ENCODE peak calls at places on chromosomes 4 and X, in ten cellular contexts. One of them, this sample, is unnamed.

GRCh38 chr4:35939746-35940145 is 304.6 kb downstream of the ARAP2 start:
- DNase-seq in NCI-H1092: no peak
- DNase-seq in occipital lobe: no peak
- DNase-seq in T47D: no peak
- DNase-seq in stimulated activated CD4-positive, alpha-beta T cell treated with anti-CD3 and anti-CD28 coated beads, Interleukin-15, amount 100 ng/mL, for 48 hours: no peak
- DNase-seq in HTR-8/SVneo: no peak
- DNase-seq in suprapubic skin: no peak
- DNase-seq in stimulated activated CD8-positive, alpha-beta memory T cell treated with anti-CD3 and anti-CD28 coated beads, Interleukin-12 subunit alpha, Interleukin-12 subunit beta, amount 100 ng/mL, for 4 hours: no peak
- DNase-seq in fibroblast of the conjunctiva: no peak
- DNase-seq in dorsolateral prefrontal cortex: no peak
- DNase-seq in this sample: no peak

GRCh38 chrX:112851806-112852205 is 11.2 kb upstream of the AMOT start:
- DNase-seq in NCI-H1092: no peak
- DNase-seq in occipital lobe: no peak
- DNase-seq in T47D: no peak
- DNase-seq in stimulated activated CD4-positive, alpha-beta T cell treated with anti-CD3 and anti-CD28 coated beads, Interleukin-15, amount 100 ng/mL, for 48 hours: no peak
- DNase-seq in HTR-8/SVneo: no peak
- DNase-seq in suprapubic skin: no peak
- DNase-seq in stimulated activated CD8-positive, alpha-beta memory T cell treated with anti-CD3 and anti-CD28 coated beads, Interleukin-12 subunit alpha, Interleukin-12 subunit beta, amount 100 ng/mL, for 4 hours: no peak
- DNase-seq in fibroblast of the conjunctiva: peak; percentile 32
- DNase-seq in dorsolateral prefrontal cortex: no peak
- DNase-seq in this sample: no peak

GRCh38 chr4:89204624-89205023 is 93.3 kb downstream of the TIGD2 start:
- DNase-seq in NCI-H1092: no peak
- DNase-seq in occipital lobe: no peak
- DNase-seq in T47D: no peak
- DNase-seq in stimulated activated CD4-positive, alpha-beta T cell treated with anti-CD3 and anti-CD28 coated beads, Interleukin-15, amount 100 ng/mL, for 48 hours: no peak
- DNase-seq in HTR-8/SVneo: no peak
- DNase-seq in suprapubic skin: no peak
- DNase-seq in stimulated activated CD8-positive, alpha-beta memory T cell treated with anti-CD3 and anti-CD28 coated beads, Interleukin-12 subunit alpha, Interleukin-12 subunit beta, amount 100 ng/mL, for 4 hours: no peak
- DNase-seq in fibroblast of the conjunctiva: no peak
- DNase-seq in dorsolateral prefrontal cortex: no peak
- DNase-seq in this sample: no peak

GRCh38 chr4:96598465-96598864 is 758.6 kb downstream of the PDHA2 start:
- DNase-seq in NCI-H1092: no peak
- DNase-seq in occipital lobe: no peak
- DNase-seq in T47D: no peak
- DNase-seq in stimulated activated CD4-positive, alpha-beta T cell treated with anti-CD3 and anti-CD28 coated beads, Interleukin-15, amount 100 ng/mL, for 48 hours: no peak
- DNase-seq in HTR-8/SVneo: no peak
- DNase-seq in suprapubic skin: no peak
- DNase-seq in stimulated activated CD8-positive, alpha-beta memory T cell treated with anti-CD3 and anti-CD28 coated beads, Interleukin-12 subunit alpha, Interleukin-12 subunit beta, amount 100 ng/mL, for 4 hours: no peak
- DNase-seq in fibroblast of the conjunctiva: no peak
- DNase-seq in dorsolateral prefrontal cortex: no peak
- DNase-seq in this sample: no peak

GRCh38 chr4:47561331-47561730 is 76.3 kb downstream of the ATP10D start:
- DNase-seq in NCI-H1092: no peak
- DNase-seq in occipital lobe: no peak
- DNase-seq in T47D: no peak
- DNase-seq in stimulated activated CD4-positive, alpha-beta T cell treated with anti-CD3 and anti-CD28 coated beads, Interleukin-15, amount 100 ng/mL, for 48 hours: no peak
- DNase-seq in HTR-8/SVneo: no peak
- DNase-seq in suprapubic skin: no peak
- DNase-seq in stimulated activated CD8-positive, alpha-beta memory T cell treated with anti-CD3 and anti-CD28 coated beads, Interleukin-12 subunit alpha, Interleukin-12 subunit beta, amount 100 ng/mL, for 4 hours: no peak
- DNase-seq in fibroblast of the conjunctiva: no peak
- DNase-seq in dorsolateral prefrontal cortex: no peak
- DNase-seq in this sample: no peak

GRCh38 chr4:24731448-24731847 is 63.9 kb upstream of the SOD3 start:
- DNase-seq in NCI-H1092: no peak
- DNase-seq in occipital lobe: no peak
- DNase-seq in T47D: no peak
- DNase-seq in stimulated activated CD4-positive, alpha-beta T cell treated with anti-CD3 and anti-CD28 coated beads, Interleukin-15, amount 100 ng/mL, for 48 hours: no peak
- DNase-seq in HTR-8/SVneo: no peak
- DNase-seq in suprapubic skin: no peak
- DNase-seq in stimulated activated CD8-positive, alpha-beta memory T cell treated with anti-CD3 and anti-CD28 coated beads, Interleukin-12 subunit alpha, Interleukin-12 subunit beta, amount 100 ng/mL, for 4 hours: no peak
- DNase-seq in fibroblast of the conjunctiva: no peak
- DNase-seq in dorsolateral prefrontal cortex: no peak
- DNase-seq in this sample: no peak

GRCh38 chrX:153993978-153994377 is 21.4 kb downstream of the TMEM187 start:
- DNase-seq in NCI-H1092: no peak
- DNase-seq in occipital lobe: no peak
- DNase-seq in T47D: no peak
- DNase-seq in stimulated activated CD4-positive, alpha-beta T cell treated with anti-CD3 and anti-CD28 coated beads, Interleukin-15, amount 100 ng/mL, for 48 hours: no peak
- DNase-seq in HTR-8/SVneo: no peak
- DNase-seq in suprapubic skin: no peak
- DNase-seq in stimulated activated CD8-positive, alpha-beta memory T cell treated with anti-CD3 and anti-CD28 coated beads, Interleukin-12 subunit alpha, Interleukin-12 subunit beta, amount 100 ng/mL, for 4 hours: no peak
- DNase-seq in fibroblast of the conjunctiva: no peak
- DNase-seq in dorsolateral prefrontal cortex: no peak
- DNase-seq in this sample: no peak

GRCh38 chr4:117610706-117611308 is 423.5 kb upstream of the NDST3 start:
- DNase-seq in NCI-H1092: no peak
- DNase-seq in occipital lobe: no peak
- DNase-seq in T47D: peak; percentile 7
- DNase-seq in stimulated activated CD4-positive, alpha-beta T cell treated with anti-CD3 and anti-CD28 coated beads, Interleukin-15, amount 100 ng/mL, for 48 hours: no peak
- DNase-seq in HTR-8/SVneo: no peak
- DNase-seq in suprapubic skin: no peak
- DNase-seq in stimulated activated CD8-positive, alpha-beta memory T cell treated with anti-CD3 and anti-CD28 coated beads, Interleukin-12 subunit alpha, Interleukin-12 subunit beta, amount 100 ng/mL, for 4 hours: no peak
- DNase-seq in fibroblast of the conjunctiva: no peak
- DNase-seq in dorsolateral prefrontal cortex: no peak
- DNase-seq in this sample: no peak

GRCh38 chr4:7839856-7840255 is 99.8 kb downstream of the AFAP1 start:
- DNase-seq in NCI-H1092: no peak
- DNase-seq in occipital lobe: no peak
- DNase-seq in T47D: no peak
- DNase-seq in stimulated activated CD4-positive, alpha-beta T cell treated with anti-CD3 and anti-CD28 coated beads, Interleukin-15, amount 100 ng/mL, for 48 hours: no peak
- DNase-seq in HTR-8/SVneo: no peak
- DNase-seq in suprapubic skin: no peak
- DNase-seq in stimulated activated CD8-positive, alpha-beta memory T cell treated with anti-CD3 and anti-CD28 coated beads, Interleukin-12 subunit alpha, Interleukin-12 subunit beta, amount 100 ng/mL, for 4 hours: no peak
- DNase-seq in fibroblast of the conjunctiva: no peak
- DNase-seq in dorsolateral prefrontal cortex: no peak
- DNase-seq in this sample: no peak

GRCh38 chrX:127306262-127306661 is 486.7 kb downstream of the PRR32 start:
- DNase-seq in NCI-H1092: no peak
- DNase-seq in occipital lobe: no peak
- DNase-seq in T47D: no peak
- DNase-seq in stimulated activated CD4-positive, alpha-beta T cell treated with anti-CD3 and anti-CD28 coated beads, Interleukin-15, amount 100 ng/mL, for 48 hours: no peak
- DNase-seq in HTR-8/SVneo: no peak
- DNase-seq in suprapubic skin: no peak
- DNase-seq in stimulated activated CD8-positive, alpha-beta memory T cell treated with anti-CD3 and anti-CD28 coated beads, Interleukin-12 subunit alpha, Interleukin-12 subunit beta, amount 100 ng/mL, for 4 hours: no peak
- DNase-seq in fibroblast of the conjunctiva: no peak
- DNase-seq in dorsolateral prefrontal cortex: no peak
- DNase-seq in this sample: no peak

GRCh38 chr4:86924805-86925204 is 10.0 kb upstream of the AFF1 start:
- DNase-seq in NCI-H1092: no peak
- DNase-seq in occipital lobe: no peak
- DNase-seq in T47D: no peak
- DNase-seq in stimulated activated CD4-positive, alpha-beta T cell treated with anti-CD3 and anti-CD28 coated beads, Interleukin-15, amount 100 ng/mL, for 48 hours: no peak
- DNase-seq in HTR-8/SVneo: no peak
- DNase-seq in suprapubic skin: no peak
- DNase-seq in stimulated activated CD8-positive, alpha-beta memory T cell treated with anti-CD3 and anti-CD28 coated beads, Interleukin-12 subunit alpha, Interleukin-12 subunit beta, amount 100 ng/mL, for 4 hours: no peak
- DNase-seq in fibroblast of the conjunctiva: no peak
- DNase-seq in dorsolateral prefrontal cortex: no peak
- DNase-seq in this sample: no peak

GRCh38 chr4:156971623-156972369 is at the start of gene PDGFC:
- DNase-seq in NCI-H1092: peak; percentile 21
- DNase-seq in occipital lobe: peak; percentile 31
- DNase-seq in T47D: peak; percentile 74
- DNase-seq in stimulated activated CD4-positive, alpha-beta T cell treated with anti-CD3 and anti-CD28 coated beads, Interleukin-15, amount 100 ng/mL, for 48 hours: no peak
- DNase-seq in HTR-8/SVneo: peak; percentile 66
- DNase-seq in suprapubic skin: peak; percentile 87
- DNase-seq in stimulated activated CD8-positive, alpha-beta memory T cell treated with anti-CD3 and anti-CD28 coated beads, Interleukin-12 subunit alpha, Interleukin-12 subunit beta, amount 100 ng/mL, for 4 hours: no peak
- DNase-seq in fibroblast of the conjunctiva: no peak
- DNase-seq in dorsolateral prefrontal cortex: peak; percentile 65
- DNase-seq in this sample: no peak

GRCh38 chr4:150583287-150584197 is 1.6 kb downstream of the MAB21L2 start:
- DNase-seq in NCI-H1092: no peak
- DNase-seq in occipital lobe: peak; percentile 23
- DNase-seq in T47D: no peak
- DNase-seq in stimulated activated CD4-positive, alpha-beta T cell treated with anti-CD3 and anti-CD28 coated beads, Interleukin-15, amount 100 ng/mL, for 48 hours: no peak
- DNase-seq in HTR-8/SVneo: peak; percentile 32
- DNase-seq in suprapubic skin: no peak
- DNase-seq in stimulated activated CD8-positive, alpha-beta memory T cell treated with anti-CD3 and anti-CD28 coated beads, Interleukin-12 subunit alpha, Interleukin-12 subunit beta, amount 100 ng/mL, for 4 hours: no peak
- DNase-seq in fibroblast of the conjunctiva: no peak
- DNase-seq in dorsolateral prefrontal cortex: peak; percentile 68
- DNase-seq in this sample: no peak

GRCh38 chrX:134727363-134727762 is 69.1 kb upstream of the PLAC1 start:
- DNase-seq in NCI-H1092: no peak
- DNase-seq in occipital lobe: no peak
- DNase-seq in T47D: peak; percentile 11
- DNase-seq in stimulated activated CD4-positive, alpha-beta T cell treated with anti-CD3 and anti-CD28 coated beads, Interleukin-15, amount 100 ng/mL, for 48 hours: no peak
- DNase-seq in HTR-8/SVneo: no peak
- DNase-seq in suprapubic skin: no peak
- DNase-seq in stimulated activated CD8-positive, alpha-beta memory T cell treated with anti-CD3 and anti-CD28 coated beads, Interleukin-12 subunit alpha, Interleukin-12 subunit beta, amount 100 ng/mL, for 4 hours: no peak
- DNase-seq in fibroblast of the conjunctiva: no peak
- DNase-seq in dorsolateral prefrontal cortex: no peak
- DNase-seq in this sample: no peak

GRCh38 chr4:7313991-7314390 is 120.7 kb downstream of the PSAPL1 start:
- DNase-seq in NCI-H1092: no peak
- DNase-seq in occipital lobe: no peak
- DNase-seq in T47D: no peak
- DNase-seq in stimulated activated CD4-positive, alpha-beta T cell treated with anti-CD3 and anti-CD28 coated beads, Interleukin-15, amount 100 ng/mL, for 48 hours: no peak
- DNase-seq in HTR-8/SVneo: no peak
- DNase-seq in suprapubic skin: no peak
- DNase-seq in stimulated activated CD8-positive, alpha-beta memory T cell treated with anti-CD3 and anti-CD28 coated beads, Interleukin-12 subunit alpha, Interleukin-12 subunit beta, amount 100 ng/mL, for 4 hours: no peak
- DNase-seq in fibroblast of the conjunctiva: no peak
- DNase-seq in dorsolateral prefrontal cortex: no peak
- DNase-seq in this sample: no peak

GRCh38 chr4:86058621-86059020 is 301.2 kb downstream of the MAPK10 start:
- DNase-seq in NCI-H1092: no peak
- DNase-seq in occipital lobe: no peak
- DNase-seq in T47D: no peak
- DNase-seq in stimulated activated CD4-positive, alpha-beta T cell treated with anti-CD3 and anti-CD28 coated beads, Interleukin-15, amount 100 ng/mL, for 48 hours: no peak
- DNase-seq in HTR-8/SVneo: no peak
- DNase-seq in suprapubic skin: no peak
- DNase-seq in stimulated activated CD8-positive, alpha-beta memory T cell treated with anti-CD3 and anti-CD28 coated beads, Interleukin-12 subunit alpha, Interleukin-12 subunit beta, amount 100 ng/mL, for 4 hours: no peak
- DNase-seq in fibroblast of the conjunctiva: no peak
- DNase-seq in dorsolateral prefrontal cortex: no peak
- DNase-seq in this sample: no peak

GRCh38 chr4:78768447-78769177 is 7.5 kb upstream of the BMP2K start:
- DNase-seq in NCI-H1092: no peak
- DNase-seq in occipital lobe: no peak
- DNase-seq in T47D: no peak
- DNase-seq in stimulated activated CD4-positive, alpha-beta T cell treated with anti-CD3 and anti-CD28 coated beads, Interleukin-15, amount 100 ng/mL, for 48 hours: no peak
- DNase-seq in HTR-8/SVneo: no peak
- DNase-seq in suprapubic skin: no peak
- DNase-seq in stimulated activated CD8-positive, alpha-beta memory T cell treated with anti-CD3 and anti-CD28 coated beads, Interleukin-12 subunit alpha, Interleukin-12 subunit beta, amount 100 ng/mL, for 4 hours: no peak
- DNase-seq in fibroblast of the conjunctiva: no peak
- DNase-seq in dorsolateral prefrontal cortex: no peak
- DNase-seq in this sample: no peak

GRCh38 chr4:77196866-77197265 is 39.9 kb downstream of the CCNG2 start:
- DNase-seq in NCI-H1092: no peak
- DNase-seq in occipital lobe: no peak
- DNase-seq in T47D: no peak
- DNase-seq in stimulated activated CD4-positive, alpha-beta T cell treated with anti-CD3 and anti-CD28 coated beads, Interleukin-15, amount 100 ng/mL, for 48 hours: no peak
- DNase-seq in HTR-8/SVneo: no peak
- DNase-seq in suprapubic skin: no peak
- DNase-seq in stimulated activated CD8-positive, alpha-beta memory T cell treated with anti-CD3 and anti-CD28 coated beads, Interleukin-12 subunit alpha, Interleukin-12 subunit beta, amount 100 ng/mL, for 4 hours: no peak
- DNase-seq in fibroblast of the conjunctiva: no peak
- DNase-seq in dorsolateral prefrontal cortex: no peak
- DNase-seq in this sample: no peak

GRCh38 chrX:34901761-34902160 is 40.8 kb upstream of the FAM47B start:
- DNase-seq in NCI-H1092: no peak
- DNase-seq in occipital lobe: no peak
- DNase-seq in T47D: no peak
- DNase-seq in stimulated activated CD4-positive, alpha-beta T cell treated with anti-CD3 and anti-CD28 coated beads, Interleukin-15, amount 100 ng/mL, for 48 hours: no peak
- DNase-seq in HTR-8/SVneo: no peak
- DNase-seq in suprapubic skin: no peak
- DNase-seq in stimulated activated CD8-positive, alpha-beta memory T cell treated with anti-CD3 and anti-CD28 coated beads, Interleukin-12 subunit alpha, Interleukin-12 subunit beta, amount 100 ng/mL, for 4 hours: no peak
- DNase-seq in fibroblast of the conjunctiva: no peak
- DNase-seq in dorsolateral prefrontal cortex: no peak
- DNase-seq in this sample: no peak

GRCh38 chr4:95284668-95285067 is 264.1 kb downstream of the UNC5C start:
- DNase-seq in NCI-H1092: no peak
- DNase-seq in occipital lobe: no peak
- DNase-seq in T47D: no peak
- DNase-seq in stimulated activated CD4-positive, alpha-beta T cell treated with anti-CD3 and anti-CD28 coated beads, Interleukin-15, amount 100 ng/mL, for 48 hours: no peak
- DNase-seq in HTR-8/SVneo: no peak
- DNase-seq in suprapubic skin: no peak
- DNase-seq in stimulated activated CD8-positive, alpha-beta memory T cell treated with anti-CD3 and anti-CD28 coated beads, Interleukin-12 subunit alpha, Interleukin-12 subunit beta, amount 100 ng/mL, for 4 hours: no peak
- DNase-seq in fibroblast of the conjunctiva: no peak
- DNase-seq in dorsolateral prefrontal cortex: no peak
- DNase-seq in this sample: no peak

GRCh38 chr4:185792384-185793146 is 19.4 kb downstream of the SORBS2 start:
- DNase-seq in NCI-H1092: no peak
- DNase-seq in occipital lobe: no peak
- DNase-seq in T47D: peak; percentile 83
- DNase-seq in stimulated activated CD4-positive, alpha-beta T cell treated with anti-CD3 and anti-CD28 coated beads, Interleukin-15, amount 100 ng/mL, for 48 hours: no peak
- DNase-seq in HTR-8/SVneo: peak; percentile 64
- DNase-seq in suprapubic skin: no peak
- DNase-seq in stimulated activated CD8-positive, alpha-beta memory T cell treated with anti-CD3 and anti-CD28 coated beads, Interleukin-12 subunit alpha, Interleukin-12 subunit beta, amount 100 ng/mL, for 4 hours: no peak
- DNase-seq in fibroblast of the conjunctiva: peak; percentile 64
- DNase-seq in dorsolateral prefrontal cortex: no peak
- DNase-seq in this sample: no peak

GRCh38 chr4:177118596-177118995 is 191.1 kb upstream of the NEIL3 start:
- DNase-seq in NCI-H1092: no peak
- DNase-seq in occipital lobe: no peak
- DNase-seq in T47D: no peak
- DNase-seq in stimulated activated CD4-positive, alpha-beta T cell treated with anti-CD3 and anti-CD28 coated beads, Interleukin-15, amount 100 ng/mL, for 48 hours: no peak
- DNase-seq in HTR-8/SVneo: no peak
- DNase-seq in suprapubic skin: no peak
- DNase-seq in stimulated activated CD8-positive, alpha-beta memory T cell treated with anti-CD3 and anti-CD28 coated beads, Interleukin-12 subunit alpha, Interleukin-12 subunit beta, amount 100 ng/mL, for 4 hours: no peak
- DNase-seq in fibroblast of the conjunctiva: peak; percentile 93
- DNase-seq in dorsolateral prefrontal cortex: no peak
- DNase-seq in this sample: no peak

GRCh38 chr4:13054410-13054970 is 429.6 kb downstream of the RAB28 start:
- DNase-seq in NCI-H1092: no peak
- DNase-seq in occipital lobe: no peak
- DNase-seq in T47D: peak; percentile 81
- DNase-seq in stimulated activated CD4-positive, alpha-beta T cell treated with anti-CD3 and anti-CD28 coated beads, Interleukin-15, amount 100 ng/mL, for 48 hours: no peak
- DNase-seq in HTR-8/SVneo: no peak
- DNase-seq in suprapubic skin: no peak
- DNase-seq in stimulated activated CD8-positive, alpha-beta memory T cell treated with anti-CD3 and anti-CD28 coated beads, Interleukin-12 subunit alpha, Interleukin-12 subunit beta, amount 100 ng/mL, for 4 hours: no peak
- DNase-seq in fibroblast of the conjunctiva: no peak
- DNase-seq in dorsolateral prefrontal cortex: no peak
- DNase-seq in this sample: no peak

GRCh38 chr4:112552668-112553067 is 36.7 kb upstream of the NEUROG2 start:
- DNase-seq in NCI-H1092: no peak
- DNase-seq in occipital lobe: no peak
- DNase-seq in T47D: no peak
- DNase-seq in stimulated activated CD4-positive, alpha-beta T cell treated with anti-CD3 and anti-CD28 coated beads, Interleukin-15, amount 100 ng/mL, for 48 hours: no peak
- DNase-seq in HTR-8/SVneo: peak; percentile 6
- DNase-seq in suprapubic skin: no peak
- DNase-seq in stimulated activated CD8-positive, alpha-beta memory T cell treated with anti-CD3 and anti-CD28 coated beads, Interleukin-12 subunit alpha, Interleukin-12 subunit beta, amount 100 ng/mL, for 4 hours: no peak
- DNase-seq in fibroblast of the conjunctiva: peak; percentile 51
- DNase-seq in dorsolateral prefrontal cortex: no peak
- DNase-seq in this sample: no peak

GRCh38 chr4:31341601-31342375 is 621.6 kb downstream of the PCDH7 start:
- DNase-seq in NCI-H1092: no peak
- DNase-seq in occipital lobe: no peak
- DNase-seq in T47D: peak; percentile 84
- DNase-seq in stimulated activated CD4-positive, alpha-beta T cell treated with anti-CD3 and anti-CD28 coated beads, Interleukin-15, amount 100 ng/mL, for 48 hours: no peak
- DNase-seq in HTR-8/SVneo: no peak
- DNase-seq in suprapubic skin: no peak
- DNase-seq in stimulated activated CD8-positive, alpha-beta memory T cell treated with anti-CD3 and anti-CD28 coated beads, Interleukin-12 subunit alpha, Interleukin-12 subunit beta, amount 100 ng/mL, for 4 hours: no peak
- DNase-seq in fibroblast of the conjunctiva: no peak
- DNase-seq in dorsolateral prefrontal cortex: no peak
- DNase-seq in this sample: no peak

GRCh38 chrX:48083212-48083611 is 11.8 kb upstream of the ZNF630 start:
- DNase-seq in NCI-H1092: no peak
- DNase-seq in occipital lobe: no peak
- DNase-seq in T47D: peak; percentile 70
- DNase-seq in stimulated activated CD4-positive, alpha-beta T cell treated with anti-CD3 and anti-CD28 coated beads, Interleukin-15, amount 100 ng/mL, for 48 hours: no peak
- DNase-seq in HTR-8/SVneo: peak; percentile 33
- DNase-seq in suprapubic skin: no peak
- DNase-seq in stimulated activated CD8-positive, alpha-beta memory T cell treated with anti-CD3 and anti-CD28 coated beads, Interleukin-12 subunit alpha, Interleukin-12 subunit beta, amount 100 ng/mL, for 4 hours: no peak
- DNase-seq in fibroblast of the conjunctiva: peak; percentile 10
- DNase-seq in dorsolateral prefrontal cortex: no peak
- DNase-seq in this sample: peak; percentile 5

GRCh38 chr4:70531981-70532380 is 13.6 kb downstream of the AMTN start:
- DNase-seq in NCI-H1092: no peak
- DNase-seq in occipital lobe: no peak
- DNase-seq in T47D: no peak
- DNase-seq in stimulated activated CD4-positive, alpha-beta T cell treated with anti-CD3 and anti-CD28 coated beads, Interleukin-15, amount 100 ng/mL, for 48 hours: no peak
- DNase-seq in HTR-8/SVneo: no peak
- DNase-seq in suprapubic skin: no peak
- DNase-seq in stimulated activated CD8-positive, alpha-beta memory T cell treated with anti-CD3 and anti-CD28 coated beads, Interleukin-12 subunit alpha, Interleukin-12 subunit beta, amount 100 ng/mL, for 4 hours: no peak
- DNase-seq in fibroblast of the conjunctiva: no peak
- DNase-seq in dorsolateral prefrontal cortex: no peak
- DNase-seq in this sample: no peak

GRCh38 chrX:48910926-48911406 is 480 bp downstream of the SLC35A2 start:
- DNase-seq in NCI-H1092: no peak
- DNase-seq in occipital lobe: no peak
- DNase-seq in T47D: peak; percentile 47
- DNase-seq in stimulated activated CD4-positive, alpha-beta T cell treated with anti-CD3 and anti-CD28 coated beads, Interleukin-15, amount 100 ng/mL, for 48 hours: no peak
- DNase-seq in HTR-8/SVneo: no peak
- DNase-seq in suprapubic skin: no peak
- DNase-seq in stimulated activated CD8-positive, alpha-beta memory T cell treated with anti-CD3 and anti-CD28 coated beads, Interleukin-12 subunit alpha, Interleukin-12 subunit beta, amount 100 ng/mL, for 4 hours: no peak
- DNase-seq in fibroblast of the conjunctiva: no peak
- DNase-seq in dorsolateral prefrontal cortex: no peak
- DNase-seq in this sample: no peak